ENCODE peak calls at places on chromosomes 1 and 21, in six cellular contexts. R is Panc1, T is GM23338, Q is breast epithelium, E is esophagus muscularis mucosa, J is SK-N-SH. V is an unnamed sample.
A peak's percentile ranks its signal among the peaks of the same experiment; 100 is the strongest.

GRCh38 chr1:66246371-66247262 is 287.3 kb upstream of the SGIP1 start:
- DNase-seq in R (no peak), T (no peak), Q (no peak), E (no peak), J (no peak), V (no peak)

GRCh38 chr1:28540651-28541050 is 12.2 kb upstream of the TRNAU1AP start:
- DNase-seq in R (no peak), T (peak; percentile 39), Q (no peak), E (no peak), J (no peak), V (no peak)

GRCh38 chr1:165289556-165289955 is 67.0 kb downstream of the LMX1A start:
- DNase-seq in R (no peak), T (no peak), Q (no peak), E (no peak), J (peak; percentile 20), V (no peak)

GRCh38 chr1:170521818-170522217 is 10.1 kb upstream of the GORAB start:
- DNase-seq in R (no peak), T (no peak), Q (no peak), E (no peak), J (no peak), V (no peak)

GRCh38 chr1:109807822-109808680 is 44.3 kb upstream of the EPS8L3 start:
- DNase-seq in R (no peak), T (no peak), Q (peak; percentile 24), E (no peak), J (no peak), V (no peak)

GRCh38 chr21:45768011-45768740 is 124.7 kb downstream of the PCBP3 start:
- DNase-seq in R (no peak), T (no peak), Q (no peak), E (no peak), J (no peak), V (no peak)

GRCh38 chr1:86706018-86706417 is 1.6 kb downstream of the SH3GLB1 start:
- DNase-seq in R (no peak), T (no peak), Q (no peak), E (no peak), J (no peak), V (no peak)

GRCh38 chr1:203907901-203908300 is 46.5 kb downstream of the SNRPE start:
- DNase-seq in R (no peak), T (no peak), Q (no peak), E (no peak), J (no peak), V (no peak)

GRCh38 chr1:234911787-234912186 is 216.8 kb downstream of the TOMM20 start:
- DNase-seq in R (no peak), T (peak; percentile 23), Q (no peak), E (no peak), J (no peak), V (peak; percentile 81)

GRCh38 chr1:180912211-180912800 is 391 bp upstream of the KIAA1614 start:
- DNase-seq in R (no peak), T (peak; percentile 79), Q (no peak), E (no peak), J (no peak), V (no peak)

GRCh38 chr1:179550753-179551682 is 24.7 kb downstream of the NPHS2 start:
- DNase-seq in R (no peak), T (no peak), Q (no peak), E (no peak), J (no peak), V (no peak)

GRCh38 chr1:217135569-217135915 is 412.3 kb upstream of the ESRRG start:
- DNase-seq in R (no peak), T (peak; percentile 31), Q (no peak), E (no peak), J (peak; percentile 73), V (no peak)

GRCh38 chr1:26419494-26419893 is 8.9 kb downstream of the LIN28A start:
- DNase-seq in R (no peak), T (no peak), Q (no peak), E (no peak), J (no peak), V (no peak)

GRCh38 chr1:225762002-225762441 is 15.6 kb upstream of the SRP9 start:
- DNase-seq in R (no peak), T (no peak), Q (no peak), E (no peak), J (no peak), V (peak; percentile 23)

GRCh38 chr1:68890736-68891135 is 393.9 kb upstream of the DEPDC1 start:
- DNase-seq in R (no peak), T (no peak), Q (no peak), E (no peak), J (no peak), V (no peak)

GRCh38 chr1:235984041-235984820 is 80.7 kb downstream of the NID1 start:
- DNase-seq in R (no peak), T (no peak), Q (no peak), E (no peak), J (no peak), V (no peak)

GRCh38 chr1:220970311-220970710 is 91.1 kb downstream of the HLX start:
- DNase-seq in R (no peak), T (no peak), Q (no peak), E (no peak), J (no peak), V (no peak)

GRCh38 chr1:9145021-9145668 is 16.2 kb upstream of the GPR157 start:
- DNase-seq in R (no peak), T (no peak), Q (no peak), E (no peak), J (no peak), V (no peak)

GRCh38 chr1:237108299-237109040 is 66.5 kb downstream of the RYR2 start:
- DNase-seq in R (no peak), T (no peak), Q (no peak), E (no peak), J (peak; percentile 61), V (no peak)

GRCh38 chr1:73537400-73537799 is 660.6 kb downstream of the LRRIQ3 start:
- DNase-seq in R (no peak), T (peak; percentile 63), Q (no peak), E (no peak), J (peak; percentile 1), V (no peak)

GRCh38 chr1:93798301-93798700 is 80.7 kb downstream of the DNTTIP2 start:
- DNase-seq in R (no peak), T (no peak), Q (no peak), E (no peak), J (no peak), V (no peak)

GRCh38 chr1:24929091-24929875 is 793 bp downstream of the RUNX3 start:
- DNase-seq in R (no peak), T (peak; percentile 61), Q (no peak), E (no peak), J (peak; percentile 54), V (peak; percentile 92)

GRCh38 chr1:16125088-16125470 is 30.8 kb downstream of the EPHA2 start:
- DNase-seq in R (no peak), T (no peak), Q (no peak), E (no peak), J (no peak), V (no peak)

GRCh38 chr1:245807306-245807705 is 652.5 kb downstream of the KIF26B start:
- DNase-seq in R (no peak), T (no peak), Q (no peak), E (no peak), J (no peak), V (no peak)

GRCh38 chr1:24688621-24689195 is 45.6 kb downstream of the SRRM1 start:
- DNase-seq in R (no peak), T (peak; percentile 90), Q (peak; percentile 10), E (no peak), J (peak; percentile 77), V (peak; percentile 86)

GRCh38 chr1:231040019-231040799 is at the start of gene FAM89A:
- DNase-seq in R (no peak), T (peak; percentile 50), Q (peak; percentile 55), E (no peak), J (peak; percentile 89), V (peak; percentile 91)

GRCh38 chr1:150765229-150765976 is at the start of gene CTSS:
- DNase-seq in R (no peak), T (no peak), Q (no peak), E (no peak), J (no peak), V (no peak)

GRCh38 chr1:28642056-28642846 is 616 bp downstream of the TAF12 start:
- DNase-seq in R (no peak), T (peak; percentile 35), Q (no peak), E (no peak), J (no peak), V (no peak)

GRCh38 chr1:62228139-62228882 is 33.7 kb downstream of the L1TD1 start:
- DNase-seq in R (no peak), T (no peak), Q (no peak), E (no peak), J (no peak), V (no peak)

DNA sequence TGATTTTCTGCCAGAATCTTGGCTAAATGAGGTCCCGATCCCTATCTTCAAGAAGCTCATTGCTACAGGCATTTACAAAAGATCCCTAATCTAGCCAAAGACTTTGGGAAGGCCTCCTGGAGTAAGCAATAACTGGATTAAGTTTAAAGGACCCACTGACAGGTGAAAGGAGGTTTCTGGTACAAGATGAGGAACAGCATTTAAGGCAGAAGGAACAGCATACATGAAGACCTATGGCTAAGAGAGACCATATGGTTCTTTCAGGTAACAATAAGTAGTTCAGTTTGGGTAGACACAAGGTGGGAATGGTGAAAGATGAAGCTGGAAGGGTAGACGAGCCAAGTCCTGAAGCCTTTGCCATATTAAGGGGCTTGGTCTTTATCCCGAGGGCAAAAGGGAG is 27.8 kb downstream of the SHISAL2A start:
- DNase-seq in R (no peak), T (no peak), Q (no peak), E (no peak), J (no peak), V (no peak)
- TF ChIP-seq POLR2AphosphoS5 in R (no peak), T (no peak), Q (no peak), E (no peak), J (no peak), V (no peak)

GRCh38 chr1:171740987-171741871 is 636 bp downstream of the VAMP4 start:
- DNase-seq in R (no peak), T (peak; percentile 52), Q (no peak), E (peak; percentile 93), J (peak; percentile 55), V (no peak)
- TF ChIP-seq POLR2AphosphoS5 in R (no peak), T (no peak), Q (no peak), E (no peak), J (no peak), V (no peak)

GRCh38 chr1:159646687-159647086 is 59.1 kb downstream of the APCS start:
- DNase-seq in R (no peak), T (no peak), Q (no peak), E (no peak), J (no peak), V (no peak)
- TF ChIP-seq POLR2AphosphoS5 in R (no peak), T (no peak), Q (no peak), E (no peak), J (no peak), V (no peak)

DNA sequence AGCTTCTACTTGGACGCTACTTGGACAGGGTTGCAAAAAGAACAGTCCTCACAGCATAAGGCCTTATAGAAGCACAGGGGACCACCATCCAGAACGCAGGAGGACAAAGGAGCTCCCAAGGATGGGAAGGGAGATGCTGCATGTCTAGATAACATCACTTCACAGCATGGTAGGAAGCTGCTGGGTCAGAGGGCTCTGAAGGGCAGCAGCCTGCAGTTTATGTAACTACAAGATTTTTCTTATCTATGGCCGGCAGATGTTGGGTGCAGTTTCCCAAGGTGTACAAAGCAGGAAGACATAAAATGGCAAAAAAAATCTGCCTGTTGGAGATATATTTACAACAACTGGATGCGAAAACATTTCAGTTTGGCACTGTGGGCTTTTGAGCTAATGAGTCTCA is 45.3 kb upstream of the SLC5A9 start:
- DNase-seq in R (no peak), T (peak; percentile 5), Q (no peak), E (no peak), J (no peak), V (peak; percentile 73)
- TF ChIP-seq POLR2AphosphoS5 in R (no peak), T (no peak), Q (no peak), E (no peak), J (no peak), V (peak; percentile 42)